ENCODE peak calls at places on chromosome 13, in nine cellular contexts. J is C1 segment of cervical spinal cord; F is choroid plexus epithelial cell; C is MCF 10A; S is naive thymus-derived CD8-positive, alpha-beta T cell; L is stimulated activated CD8-positive, alpha-beta memory T cell treated with anti-CD3 and anti-CD28 coated beads, Interleukin-4, amount 100 ng/mL, for 48 hours; R is tibial nerve; X is left colon; V is GM04503. N is an unnamed sample.

GRCh38 chr13:50844181-50844875 is 836 bp upstream of the DLEU7 start:
- DNase-seq in J (no peak), F (no peak), C (no peak), S (no peak), L (no peak), R (no peak), X (no peak), V (no peak), N (no peak)

GRCh38 chr13:26202365-26202972 is 19.6 kb downstream of the RNF6 start:
- DNase-seq in J (no peak), F (peak), C (no peak), S (no peak), L (no peak), R (no peak), X (no peak), V (no peak), N (no peak)

GRCh38 chr13:24681930-24682329 is 1.7 kb downstream of the ATP12A start:
- DNase-seq in J (no peak), F (no peak), C (no peak), S (no peak), L (no peak), R (no peak), X (no peak), V (no peak), N (no peak)

GRCh38 chr13:97387487-97388353 is 46.2 kb upstream of the RAP2A start:
- DNase-seq in J (no peak), F (no peak), C (no peak), S (no peak), L (no peak), R (no peak), X (no peak), V (no peak), N (no peak)

GRCh38 chr13:74047925-74048324 is 86.3 kb downstream of the KLF12 start:
- DNase-seq in J (no peak), F (peak), C (peak), S (no peak), L (no peak), R (no peak), X (peak), V (no peak), N (no peak)

GRCh38 chr13:79456051-79456450 is 24.9 kb upstream of the NDFIP2 start:
- DNase-seq in J (no peak), F (no peak), C (no peak), S (no peak), L (no peak), R (no peak), X (no peak), V (no peak), N (no peak)

GRCh38 chr13:30301827-30302226 is 5.5 kb downstream of the KATNAL1 start:
- DNase-seq in J (no peak), F (no peak), C (no peak), S (no peak), L (no peak), R (no peak), X (no peak), V (no peak), N (no peak)

GRCh38 chr13:57629821-57630235 is 1.7 kb upstream of the PCDH17 start:
- DNase-seq in J (peak), F (peak), C (no peak), S (no peak), L (peak), R (no peak), X (peak), V (no peak), N (no peak)

GRCh38 chr13:78827471-78827870 is 168.5 kb upstream of the OBI1 start:
- DNase-seq in J (no peak), F (no peak), C (no peak), S (no peak), L (no peak), R (no peak), X (no peak), V (no peak), N (no peak)

GRCh38 chr13:20499986-20500385 is 25.7 kb downstream of the CRYL1 start:
- DNase-seq in J (no peak), F (no peak), C (no peak), S (no peak), L (no peak), R (no peak), X (no peak), V (no peak), N (no peak)

GRCh38 chr13:20193142-20193923 is 595 bp upstream of the GJB2 start:
- DNase-seq in J (no peak), F (no peak), C (no peak), S (no peak), L (no peak), R (no peak), X (peak), V (no peak), N (no peak)

GRCh38 chr13:39554371-39554770 is 48.6 kb downstream of the LHFPL6 start:
- DNase-seq in J (no peak), F (no peak), C (no peak), S (no peak), L (no peak), R (no peak), X (no peak), V (no peak), N (no peak)

GRCh38 chr13:100112186-100112838 is 23.4 kb downstream of the PCCA start:
- DNase-seq in J (no peak), F (no peak), C (no peak), S (no peak), L (no peak), R (no peak), X (no peak), V (no peak), N (no peak)

GRCh38 chr13:30744056-30744684 is 8.8 kb downstream of the ALOX5AP start:
- DNase-seq in J (no peak), F (peak), C (peak), S (peak), L (peak), R (no peak), X (peak), V (no peak), N (peak)

GRCh38 chr13:44172411-44172810 is 201.2 kb upstream of the SERP2 start:
- DNase-seq in J (no peak), F (no peak), C (no peak), S (no peak), L (no peak), R (no peak), X (no peak), V (no peak), N (no peak)

GRCh38 chr13:76982051-76982450 is 9.8 kb upstream of the CLN5 start:
- DNase-seq in J (no peak), F (no peak), C (no peak), S (no peak), L (no peak), R (no peak), X (no peak), V (no peak), N (no peak)

GRCh38 chr13:81778350-81778749 is 1437.4 kb upstream of the SPRY2 start:
- DNase-seq in J (no peak), F (no peak), C (no peak), S (no peak), L (no peak), R (no peak), X (no peak), V (no peak), N (no peak)

GRCh38 chr13:89383891-89384290 is 1712.7 kb downstream of the SLITRK5 start:
- DNase-seq in J (no peak), F (no peak), C (no peak), S (no peak), L (no peak), R (no peak), X (no peak), V (no peak), N (no peak)

GRCh38 chr13:110416131-110416584 is 109.1 kb downstream of the COL4A2 start:
- DNase-seq in J (no peak), F (peak), C (peak), S (no peak), L (no peak), R (no peak), X (no peak), V (no peak), N (no peak)

GRCh38 chr13:34750078-34750703 is 191.9 kb upstream of the NBEA start:
- DNase-seq in J (peak), F (peak), C (no peak), S (no peak), L (no peak), R (no peak), X (peak), V (no peak), N (peak)

GRCh38 chr13:33260168-33261098 is 25.1 kb downstream of the STARD13 start:
- DNase-seq in J (no peak), F (peak), C (peak), S (no peak), L (no peak), R (no peak), X (no peak), V (no peak), N (no peak)

GRCh38 chr13:25608181-25608580 is 236.4 kb downstream of the ATP8A2 start:
- DNase-seq in J (peak), F (peak), C (no peak), S (no peak), L (no peak), R (no peak), X (no peak), V (no peak), N (no peak)

GRCh38 chr13:46596501-46596900 is 43.5 kb downstream of the LRCH1 start:
- DNase-seq in J (no peak), F (no peak), C (no peak), S (no peak), L (no peak), R (no peak), X (no peak), V (no peak), N (no peak)

GRCh38 chr13:114063545-114064515 is 68.6 kb downstream of the RASA3 start:
- DNase-seq in J (no peak), F (peak), C (peak), S (no peak), L (peak), R (peak), X (no peak), V (peak), N (peak)

GRCh38 chr13:89239361-89240127 is 1568.4 kb downstream of the SLITRK5 start:
- DNase-seq in J (no peak), F (peak), C (peak), S (no peak), L (no peak), R (no peak), X (no peak), V (no peak), N (no peak)

GRCh38 chr13:23020246-23020843 is 160.4 kb upstream of the SGCG start:
- DNase-seq in J (no peak), F (peak), C (peak), S (peak), L (peak), R (peak), X (peak), V (peak), N (peak)

GRCh38 chr13:30873519-30873918 is 32.6 kb upstream of the MEDAG start:
- DNase-seq in J (no peak), F (no peak), C (no peak), S (no peak), L (no peak), R (no peak), X (no peak), V (no peak), N (no peak)

GRCh38 chr13:49606747-49607648 is 21.3 kb upstream of the ARL11 start:
- DNase-seq in J (peak), F (peak), C (peak), S (peak), L (peak), R (peak), X (peak), V (peak), N (peak)